ENCODE peak calls at places on chromosomes 5 and 9, in nine cellular contexts. One of them, this sample, is unnamed.

GRCh38 chr9:36222449-36222848 is 31.7 kb downstream of the CLTA start:
- DNase-seq in uterus: no peak
- DNase-seq in psoas muscle: no peak
- DNase-seq in progenitor cell of endocrine pancreas: no peak
- DNase-seq in endodermal cell: no peak
- DNase-seq in A549: no peak
- DNase-seq in MCF 10A: no peak
- DNase-seq in MM.1S: no peak
- DNase-seq in choroid plexus epithelial cell: peak
- DNase-seq in this sample: no peak

GRCh38 chr5:82349651-82350050 is 71.5 kb upstream of the RPS23 start:
- DNase-seq in uterus: no peak
- DNase-seq in psoas muscle: peak
- DNase-seq in progenitor cell of endocrine pancreas: no peak
- DNase-seq in choroid plexus epithelial cell: no peak
- DNase-seq in MM.1S: peak
- DNase-seq in A549: no peak
- DNase-seq in MCF 10A: peak
- DNase-seq in endodermal cell: peak
- DNase-seq in this sample: no peak

GRCh38 chr9:33458444-33458843 is 11.1 kb upstream of the AQP3 start:
- DNase-seq in MM.1S: peak
- DNase-seq in psoas muscle: no peak
- DNase-seq in progenitor cell of endocrine pancreas: no peak
- DNase-seq in A549: peak
- DNase-seq in choroid plexus epithelial cell: no peak
- DNase-seq in uterus: no peak
- DNase-seq in MCF 10A: peak
- DNase-seq in endodermal cell: peak
- DNase-seq in this sample: peak

GRCh38 chr9:37591775-37592107 is 656 bp downstream of the TOMM5 start:
- DNase-seq in A549: no peak
- DNase-seq in choroid plexus epithelial cell: no peak
- DNase-seq in endodermal cell: no peak
- DNase-seq in MM.1S: no peak
- DNase-seq in MCF 10A: no peak
- DNase-seq in uterus: no peak
- DNase-seq in progenitor cell of endocrine pancreas: no peak
- DNase-seq in psoas muscle: no peak
- DNase-seq in this sample: no peak

GRCh38 chr9:71826289-71826688 is 58.0 kb upstream of the CEMIP2 start:
- DNase-seq in MM.1S: no peak
- DNase-seq in endodermal cell: no peak
- DNase-seq in MCF 10A: no peak
- DNase-seq in uterus: no peak
- DNase-seq in progenitor cell of endocrine pancreas: no peak
- DNase-seq in A549: no peak
- DNase-seq in psoas muscle: no peak
- DNase-seq in choroid plexus epithelial cell: no peak
- DNase-seq in this sample: no peak

GRCh38 chr5:17312358-17312757 is 94.9 kb downstream of the BASP1 start:
- DNase-seq in MM.1S: no peak
- DNase-seq in choroid plexus epithelial cell: peak
- DNase-seq in MCF 10A: no peak
- DNase-seq in uterus: no peak
- DNase-seq in A549: peak
- DNase-seq in endodermal cell: no peak
- DNase-seq in psoas muscle: no peak
- DNase-seq in progenitor cell of endocrine pancreas: no peak
- DNase-seq in this sample: no peak

GRCh38 chr9:112387115-112387514 is 7.2 kb downstream of the HSDL2 start:
- DNase-seq in psoas muscle: no peak
- DNase-seq in progenitor cell of endocrine pancreas: no peak
- DNase-seq in uterus: no peak
- DNase-seq in MCF 10A: no peak
- DNase-seq in A549: no peak
- DNase-seq in choroid plexus epithelial cell: no peak
- DNase-seq in endodermal cell: no peak
- DNase-seq in MM.1S: no peak
- DNase-seq in this sample: no peak

GRCh38 chr5:132283423-132284043 is 10.7 kb upstream of the SLC22A4 start:
- DNase-seq in psoas muscle: no peak
- DNase-seq in choroid plexus epithelial cell: peak
- DNase-seq in A549: peak
- DNase-seq in uterus: peak
- DNase-seq in MCF 10A: peak
- DNase-seq in progenitor cell of endocrine pancreas: no peak
- DNase-seq in MM.1S: no peak
- DNase-seq in endodermal cell: peak
- DNase-seq in this sample: no peak

GRCh38 chr5:14901462-14902051 is 30.0 kb upstream of the ANKH start:
- DNase-seq in choroid plexus epithelial cell: peak
- DNase-seq in psoas muscle: no peak
- DNase-seq in A549: no peak
- DNase-seq in uterus: no peak
- DNase-seq in progenitor cell of endocrine pancreas: no peak
- DNase-seq in MM.1S: no peak
- DNase-seq in MCF 10A: no peak
- DNase-seq in endodermal cell: no peak
- DNase-seq in this sample: no peak

GRCh38 chr9:84061613-84062205 is 81.1 kb downstream of the RMI1 start:
- DNase-seq in progenitor cell of endocrine pancreas: no peak
- DNase-seq in choroid plexus epithelial cell: no peak
- DNase-seq in MCF 10A: no peak
- DNase-seq in endodermal cell: no peak
- DNase-seq in A549: no peak
- DNase-seq in MM.1S: no peak
- DNase-seq in psoas muscle: no peak
- DNase-seq in uterus: no peak
- DNase-seq in this sample: no peak

GRCh38 chr9:111008148-111009075 is 29.9 kb downstream of the LPAR1 start:
- DNase-seq in choroid plexus epithelial cell: no peak
- DNase-seq in A549: no peak
- DNase-seq in psoas muscle: no peak
- DNase-seq in endodermal cell: no peak
- DNase-seq in uterus: no peak
- DNase-seq in progenitor cell of endocrine pancreas: no peak
- DNase-seq in MCF 10A: no peak
- DNase-seq in MM.1S: no peak
- DNase-seq in this sample: no peak

GRCh38 chr9:37840560-37841194 is 40.1 kb downstream of the DCAF10 start:
- DNase-seq in A549: no peak
- DNase-seq in progenitor cell of endocrine pancreas: no peak
- DNase-seq in endodermal cell: no peak
- DNase-seq in MCF 10A: peak
- DNase-seq in choroid plexus epithelial cell: peak
- DNase-seq in MM.1S: no peak
- DNase-seq in psoas muscle: no peak
- DNase-seq in uterus: no peak
- DNase-seq in this sample: no peak

GRCh38 chr9:34250721-34251120 is 71.9 kb downstream of the UBAP1 start:
- DNase-seq in A549: no peak
- DNase-seq in psoas muscle: no peak
- DNase-seq in choroid plexus epithelial cell: no peak
- DNase-seq in uterus: no peak
- DNase-seq in MCF 10A: no peak
- DNase-seq in endodermal cell: no peak
- DNase-seq in MM.1S: no peak
- DNase-seq in progenitor cell of endocrine pancreas: no peak
- DNase-seq in this sample: no peak

GRCh38 chr5:36606437-36607113 is at the start of gene SLC1A3:
- DNase-seq in endodermal cell: peak
- DNase-seq in uterus: no peak
- DNase-seq in psoas muscle: peak
- DNase-seq in choroid plexus epithelial cell: peak
- DNase-seq in progenitor cell of endocrine pancreas: peak
- DNase-seq in A549: peak
- DNase-seq in MCF 10A: peak
- DNase-seq in MM.1S: peak
- DNase-seq in this sample: peak

GRCh38 chr9:126704157-126704941 is 90.6 kb downstream of the LMX1B start:
- DNase-seq in uterus: peak
- DNase-seq in progenitor cell of endocrine pancreas: no peak
- DNase-seq in MM.1S: no peak
- DNase-seq in choroid plexus epithelial cell: peak
- DNase-seq in psoas muscle: no peak
- DNase-seq in A549: peak
- DNase-seq in MCF 10A: peak
- DNase-seq in endodermal cell: peak
- DNase-seq in this sample: no peak

GRCh38 chr9:133553123-133553522 is 18.6 kb downstream of the ADAMTSL2 start:
- DNase-seq in MM.1S: no peak
- DNase-seq in psoas muscle: no peak
- DNase-seq in A549: no peak
- DNase-seq in endodermal cell: no peak
- DNase-seq in choroid plexus epithelial cell: no peak
- DNase-seq in MCF 10A: no peak
- DNase-seq in progenitor cell of endocrine pancreas: no peak
- DNase-seq in uterus: no peak
- DNase-seq in this sample: no peak
- TF ChIP-seq CTCF in MM.1S: no peak
- TF ChIP-seq CTCF in psoas muscle: no peak
- TF ChIP-seq CTCF in A549: no peak
- TF ChIP-seq CTCF in endodermal cell: no peak
- TF ChIP-seq CTCF in choroid plexus epithelial cell: no peak
- TF ChIP-seq CTCF in MCF 10A: no peak
- TF ChIP-seq CTCF in progenitor cell of endocrine pancreas: no peak
- TF ChIP-seq CTCF in uterus: no peak
- TF ChIP-seq CTCF in this sample: no peak

GRCh38 chr9:100436566-100436965 is 9.6 kb downstream of the MSANTD3 start:
- DNase-seq in A549: no peak
- DNase-seq in endodermal cell: no peak
- DNase-seq in MM.1S: no peak
- DNase-seq in MCF 10A: no peak
- DNase-seq in choroid plexus epithelial cell: no peak
- DNase-seq in psoas muscle: no peak
- DNase-seq in uterus: no peak
- DNase-seq in progenitor cell of endocrine pancreas: no peak
- DNase-seq in this sample: no peak

GRCh38 chr9:100440071-100440470 is 13.1 kb downstream of the MSANTD3 start:
- DNase-seq in progenitor cell of endocrine pancreas: no peak
- DNase-seq in MM.1S: no peak
- DNase-seq in uterus: no peak
- DNase-seq in choroid plexus epithelial cell: peak
- DNase-seq in A549: no peak
- DNase-seq in endodermal cell: no peak
- DNase-seq in MCF 10A: peak
- DNase-seq in psoas muscle: peak
- DNase-seq in this sample: no peak

GRCh38 chr9:100442072-100442471 is 15.1 kb downstream of the MSANTD3 start:
- DNase-seq in MCF 10A: no peak
- DNase-seq in uterus: no peak
- DNase-seq in MM.1S: no peak
- DNase-seq in endodermal cell: peak
- DNase-seq in psoas muscle: no peak
- DNase-seq in progenitor cell of endocrine pancreas: no peak
- DNase-seq in choroid plexus epithelial cell: no peak
- DNase-seq in A549: no peak
- DNase-seq in this sample: no peak

GRCh38 chr9:100432736-100433135 is 5.8 kb downstream of the MSANTD3 start:
- DNase-seq in A549: no peak
- DNase-seq in MCF 10A: no peak
- DNase-seq in MM.1S: no peak
- DNase-seq in choroid plexus epithelial cell: no peak
- DNase-seq in endodermal cell: no peak
- DNase-seq in progenitor cell of endocrine pancreas: no peak
- DNase-seq in psoas muscle: no peak
- DNase-seq in uterus: no peak
- DNase-seq in this sample: no peak

GRCh38 chr9:100437860-100438805 is 11.2 kb downstream of the MSANTD3 start:
- DNase-seq in psoas muscle: peak
- DNase-seq in progenitor cell of endocrine pancreas: peak
- DNase-seq in MM.1S: peak
- DNase-seq in endodermal cell: peak
- DNase-seq in choroid plexus epithelial cell: peak
- DNase-seq in MCF 10A: peak
- DNase-seq in A549: peak
- DNase-seq in uterus: peak
- DNase-seq in this sample: peak
- TF ChIP-seq CTCF in psoas muscle: peak
- TF ChIP-seq CTCF in progenitor cell of endocrine pancreas: peak
- TF ChIP-seq CTCF in MM.1S: peak
- TF ChIP-seq CTCF in endodermal cell: peak
- TF ChIP-seq CTCF in choroid plexus epithelial cell: peak
- TF ChIP-seq CTCF in MCF 10A: peak
- TF ChIP-seq CTCF in A549: peak
- TF ChIP-seq CTCF in uterus: peak
- TF ChIP-seq CTCF in this sample: peak

GRCh38 chr5:111685969-111686368 is 71.0 kb downstream of the NREP start:
- DNase-seq in psoas muscle: no peak
- DNase-seq in choroid plexus epithelial cell: peak
- DNase-seq in progenitor cell of endocrine pancreas: no peak
- DNase-seq in MM.1S: no peak
- DNase-seq in A549: peak
- DNase-seq in endodermal cell: peak
- DNase-seq in MCF 10A: peak
- DNase-seq in uterus: no peak
- DNase-seq in this sample: no peak
- TF ChIP-seq CTCF in psoas muscle: peak
- TF ChIP-seq CTCF in choroid plexus epithelial cell: peak
- TF ChIP-seq CTCF in progenitor cell of endocrine pancreas: peak
- TF ChIP-seq CTCF in MM.1S: peak
- TF ChIP-seq CTCF in A549: peak
- TF ChIP-seq CTCF in endodermal cell: peak
- TF ChIP-seq CTCF in MCF 10A: peak
- TF ChIP-seq CTCF in uterus: no peak
- TF ChIP-seq CTCF in this sample: no peak

GRCh38 chr9:127976498-127976897 is 4.3 kb downstream of the EEIG1 start:
- DNase-seq in MM.1S: no peak
- DNase-seq in endodermal cell: peak
- DNase-seq in A549: no peak
- DNase-seq in progenitor cell of endocrine pancreas: no peak
- DNase-seq in MCF 10A: no peak
- DNase-seq in uterus: no peak
- DNase-seq in choroid plexus epithelial cell: no peak
- DNase-seq in psoas muscle: peak
- DNase-seq in this sample: no peak

GRCh38 chr9:127976943-127977871 is 3.6 kb downstream of the EEIG1 start:
- DNase-seq in uterus: no peak
- DNase-seq in endodermal cell: peak
- DNase-seq in psoas muscle: peak
- DNase-seq in MM.1S: no peak
- DNase-seq in MCF 10A: no peak
- DNase-seq in choroid plexus epithelial cell: no peak
- DNase-seq in A549: no peak
- DNase-seq in progenitor cell of endocrine pancreas: no peak
- DNase-seq in this sample: no peak

GRCh38 chr9:127979015-127979332 is 1.8 kb downstream of the EEIG1 start:
- DNase-seq in choroid plexus epithelial cell: no peak
- DNase-seq in progenitor cell of endocrine pancreas: no peak
- DNase-seq in psoas muscle: no peak
- DNase-seq in MCF 10A: no peak
- DNase-seq in MM.1S: no peak
- DNase-seq in endodermal cell: no peak
- DNase-seq in uterus: no peak
- DNase-seq in A549: no peak
- DNase-seq in this sample: no peak

GRCh38 chr9:127979333-127980055 is 1.3 kb downstream of the EEIG1 start:
- DNase-seq in A549: no peak
- DNase-seq in endodermal cell: peak
- DNase-seq in uterus: peak
- DNase-seq in MM.1S: peak
- DNase-seq in choroid plexus epithelial cell: peak
- DNase-seq in psoas muscle: peak
- DNase-seq in MCF 10A: peak
- DNase-seq in progenitor cell of endocrine pancreas: no peak
- DNase-seq in this sample: peak

GRCh38 chr9:127977877-127978647 is 2.7 kb downstream of the EEIG1 start:
- DNase-seq in choroid plexus epithelial cell: peak
- DNase-seq in A549: peak
- DNase-seq in MCF 10A: peak
- DNase-seq in endodermal cell: peak
- DNase-seq in psoas muscle: peak
- DNase-seq in progenitor cell of endocrine pancreas: no peak
- DNase-seq in MM.1S: peak
- DNase-seq in uterus: peak
- DNase-seq in this sample: no peak
- TF ChIP-seq CTCF in choroid plexus epithelial cell: peak
- TF ChIP-seq CTCF in A549: no peak
- TF ChIP-seq CTCF in MCF 10A: no peak
- TF ChIP-seq CTCF in endodermal cell: peak
- TF ChIP-seq CTCF in psoas muscle: no peak
- TF ChIP-seq CTCF in progenitor cell of endocrine pancreas: no peak
- TF ChIP-seq CTCF in MM.1S: no peak
- TF ChIP-seq CTCF in uterus: no peak
- TF ChIP-seq CTCF in this sample: no peak

This sample was measured in GM10248.